ENCODE peak calls at places on chromosomes 1 and 21, in four cellular contexts. V is ovary; U is HFF-Myc; G is CD4-positive, alpha-beta memory T cell. A is an unnamed sample.

GRCh38 chr1:241596633-241597032 is 43.5 kb downstream of the CHML start:
- DNase-seq in V (no peak), U (no peak), G (no peak), A (no peak)

GRCh38 chr1:175499595-175500367 is 243.6 kb downstream of the TNR start:
- DNase-seq in V (no peak), U (no peak), G (no peak), A (no peak)

GRCh38 chr1:12088607-12089006 is 25.5 kb downstream of the TNFRSF8 start:
- DNase-seq in V (no peak), U (no peak), G (peak; percentile 71), A (peak; percentile 92)

GRCh38 chr1:108079550-108079949 is 114.6 kb upstream of the VAV3 start:
- DNase-seq in V (no peak), U (no peak), G (peak; percentile 42), A (peak; percentile 96)

GRCh38 chr1:92833840-92834239 is 2.0 kb downstream of the RPL5 start:
- DNase-seq in V (no peak), U (no peak), G (peak; percentile 44), A (no peak)

GRCh38 chr1:204647114-204647804 is 38.3 kb downstream of the LRRN2 start:
- DNase-seq in V (no peak), U (peak; percentile 42), G (no peak), A (peak; percentile 35)

GRCh38 chr1:64973061-64973647 is 6.8 kb upstream of the JAK1 start:
- DNase-seq in V (no peak), U (no peak), G (no peak), A (no peak)

GRCh38 chr1:38013027-38013588 is 574 bp downstream of the UTP11 start:
- DNase-seq in V (no peak), U (no peak), G (no peak), A (no peak)

GRCh38 chr1:204754821-204755220 is 69.3 kb upstream of the LRRN2 start:
- DNase-seq in V (no peak), U (no peak), G (no peak), A (no peak)

GRCh38 chr21:33478858-33479678 is 706 bp downstream of the TMEM50B start:
- DNase-seq in V (peak; percentile 49), U (no peak), G (peak; percentile 69), A (peak; percentile 20)

GRCh38 chr1:211643324-211644212 is 31.9 kb downstream of the NEK2 start:
- DNase-seq in V (peak; percentile 50), U (no peak), G (no peak), A (peak; percentile 40)

GRCh38 chr1:37724575-37724974 is 32.3 kb downstream of the CDCA8 start:
- DNase-seq in V (no peak), U (no peak), G (no peak), A (no peak)

GRCh38 chr1:192639607-192640368 is 3.8 kb downstream of the RGS13 start:
- DNase-seq in V (no peak), U (no peak), G (no peak), A (no peak)

GRCh38 chr1:213986020-213986924 is 1.5 kb upstream of the PROX1 start:
- DNase-seq in V (no peak), U (no peak), G (no peak), A (no peak)

GRCh38 chr1:32339363-32339978 is 3.4 kb upstream of the MARCKSL1 start:
- DNase-seq in V (no peak), U (no peak), G (no peak), A (no peak)

GRCh38 chr1:34500451-34500850 is 254.4 kb upstream of the GJB5 start:
- DNase-seq in V (no peak), U (no peak), G (no peak), A (no peak)

GRCh38 chr1:174982971-174983689 is 16.6 kb upstream of the CACYBP start:
- DNase-seq in V (no peak), U (no peak), G (peak; percentile 62), A (peak; percentile 48)

GRCh38 chr1:43214465-43215444 is 42.6 kb downstream of the CFAP57 start:
- DNase-seq in V (no peak), U (no peak), G (no peak), A (no peak)

GRCh38 chr1:5764959-5765358 is 227.3 kb downstream of the NPHP4 start:
- DNase-seq in V (no peak), U (no peak), G (no peak), A (no peak)

GRCh38 chr1:23548704-23549143 is 10.6 kb downstream of the ID3 start:
- DNase-seq in V (no peak), U (no peak), G (no peak), A (no peak)

GRCh38 chr1:180168786-180169640 is 14.3 kb downstream of the QSOX1 start:
- DNase-seq in V (no peak), U (no peak), G (no peak), A (no peak)

GRCh38 chr1:216425577-216425976 is 2.3 kb upstream of the USH2A start:
- DNase-seq in V (no peak), U (no peak), G (no peak), A (no peak)

GRCh38 chr1:168628807-168629206 is 52.4 kb downstream of the XCL1 start:
- DNase-seq in V (no peak), U (no peak), G (no peak), A (no peak)

GRCh38 chr1:240237305-240237721 is 145.6 kb downstream of the FMN2 start:
- DNase-seq in V (no peak), U (peak; percentile 54), G (no peak), A (no peak)

GRCh38 chr1:157993179-157994080 is at the start of gene KIRREL1:
- DNase-seq in V (peak; percentile 83), U (no peak), G (no peak), A (peak; percentile 46)

GRCh38 chr1:43477716-43478115 is 24.0 kb upstream of the HYI start:
- DNase-seq in V (no peak), U (no peak), G (no peak), A (no peak)

GRCh38 chr1:192104852-192105251 is 53.4 kb upstream of the RGS18 start:
- DNase-seq in V (no peak), U (no peak), G (no peak), A (no peak)

GRCh38 chr21:14084068-14084501 is 126.7 kb downstream of the LIPI start:
- DNase-seq in V (no peak), U (no peak), G (peak; percentile 9), A (no peak)

GRCh38 chr1:52192024-52192423 is 50.1 kb downstream of the ZFYVE9 start:
- DNase-seq in V (no peak), U (no peak), G (no peak), A (no peak)

GRCh38 chr21:36450511-36450910 is 29.4 kb downstream of the CLDN14 start:
- DNase-seq in V (no peak), U (no peak), G (no peak), A (no peak)

GRCh38 chr1:150466964-150467363 is 20.3 kb upstream of the TARS2 start:
- DNase-seq in V (no peak), U (no peak), G (no peak), A (no peak)

GRCh38 chr1:195237161-195237889 is 1370.9 kb downstream of the KCNT2 start:
- DNase-seq in V (no peak), U (no peak), G (no peak), A (no peak)

GRCh38 chr1:89273324-89273778 is 691 bp upstream of the GBP5 start:
- DNase-seq in V (no peak), U (no peak), G (peak; percentile 39), A (no peak)

GRCh38 chr1:203302461-203302860 is 2.9 kb upstream of the BTG2 start:
- DNase-seq in V (no peak), U (no peak), G (no peak), A (no peak)

GRCh38 chr1:203299180-203299579 is 6.1 kb upstream of the BTG2 start:
- DNase-seq in V (no peak), U (no peak), G (no peak), A (no peak)

GRCh38 chr1:203300441-203301330 is 4.6 kb upstream of the BTG2 start:
- DNase-seq in V (no peak), U (no peak), G (no peak), A (no peak)

GRCh38 chr1:203302894-203303293 is 2.4 kb upstream of the BTG2 start:
- DNase-seq in V (no peak), U (no peak), G (no peak), A (no peak)

DNA sequence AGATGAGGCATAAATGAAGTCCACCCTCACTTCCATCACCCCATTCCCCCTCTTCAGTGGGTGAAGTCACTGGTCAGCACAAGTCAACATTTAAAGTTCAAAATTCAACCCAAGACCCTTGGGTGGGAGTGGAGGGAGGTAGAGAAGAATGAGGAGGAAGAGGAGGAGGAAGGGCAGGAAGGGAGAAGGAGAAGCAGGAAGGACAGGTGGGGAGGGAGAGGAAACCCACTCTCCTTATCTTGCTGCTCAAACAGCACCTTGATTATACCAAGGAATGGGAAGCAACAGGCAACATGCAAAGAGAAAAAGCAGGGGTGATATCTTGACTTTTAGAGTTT is 4.0 kb upstream of the BTG2 start:
- DNase-seq in V (no peak), U (no peak), G (no peak), A (no peak)
- H3K4me3 ChIP-seq in V (no peak overlapping the region), U (no peak overlapping the region), G (no peak overlapping the region), A (no peak overlapping the region)

GRCh38 chr1:220786057-220786336 is 716 bp upstream of the MTARC1 start:
- DNase-seq in V (no peak), U (no peak), G (no peak), A (no peak)
- H3K4me3 ChIP-seq in V (no peak overlapping the region), U (peak overlapping the region; percentile 48), G (no peak overlapping the region), A (no peak overlapping the region)

GRCh38 chr1:161725888-161726630 is 4.7 kb downstream of the FCRLB start:
- DNase-seq in V (peak; percentile 69), U (no peak), G (peak; percentile 52), A (no peak)
- H3K4me3 ChIP-seq in V (peak overlapping the region; percentile 74), U (peak overlapping the region; percentile 76), G (peak overlapping the region; percentile 79), A (peak overlapping the region; percentile 55)

GRCh38 chr1:17595602-17595925 is 56.1 kb downstream of the ARHGEF10L start:
- DNase-seq in V (no peak), U (no peak), G (no peak), A (no peak)

GRCh38 chr1:17596651-17597509 is 57.4 kb downstream of the ARHGEF10L start:
- DNase-seq in V (no peak), U (no peak), G (no peak), A (no peak)

GRCh38 chr1:17594026-17594425 is 54.5 kb downstream of the ARHGEF10L start:
- DNase-seq in V (no peak), U (no peak), G (no peak), A (no peak)

GRCh38 chr1:17596186-17596585 is 56.7 kb downstream of the ARHGEF10L start:
- DNase-seq in V (no peak), U (no peak), G (no peak), A (no peak)

DNA sequence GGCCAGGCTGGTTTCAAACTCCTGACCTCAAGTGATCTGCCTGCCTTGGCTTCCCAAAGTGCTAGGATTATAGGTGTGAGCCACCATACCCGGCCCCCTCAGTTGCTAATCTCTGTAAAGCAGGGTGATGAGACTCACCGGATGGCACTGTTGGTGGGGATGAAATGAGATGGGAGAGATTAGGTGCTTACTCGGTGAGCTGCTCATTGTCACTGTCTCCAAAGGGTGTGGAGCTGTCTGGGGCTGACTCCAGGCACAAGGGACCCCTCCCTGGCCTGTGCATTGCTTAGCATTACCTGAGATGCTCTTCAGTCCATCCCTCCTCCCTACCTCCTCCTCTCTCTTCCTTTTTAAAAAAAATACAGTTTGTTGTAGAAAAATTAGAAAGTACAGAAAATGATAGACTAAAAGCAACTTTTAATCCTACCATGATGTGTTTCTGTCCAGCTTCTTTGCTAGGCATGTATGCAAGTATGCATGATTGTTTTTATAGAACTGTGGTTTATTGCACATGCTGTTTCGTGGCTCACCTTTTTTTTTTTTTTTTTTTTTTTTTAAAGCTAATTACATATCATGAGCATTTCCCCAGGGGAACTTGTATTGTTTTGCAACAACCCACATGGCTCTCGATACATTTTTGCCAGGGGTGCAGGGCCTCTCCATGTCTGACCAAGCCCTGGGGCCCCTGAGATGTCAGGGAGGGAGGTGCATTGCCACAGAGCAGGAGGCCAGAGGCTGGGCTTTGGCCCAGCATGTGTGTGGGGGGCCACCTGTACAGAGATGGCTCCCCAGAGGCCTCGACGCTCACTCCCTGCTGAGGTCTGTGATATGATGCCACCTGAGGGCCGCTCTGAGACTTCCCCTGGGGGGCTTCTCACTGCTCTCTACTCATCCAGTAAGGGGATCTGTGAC is 55.4 kb downstream of the ARHGEF10L start:
- DNase-seq in V (no peak), U (no peak), G (no peak), A (no peak)
- H3K4me3 ChIP-seq in V (no peak overlapping the region), U (no peak overlapping the region), G (no peak overlapping the region), A (no peak overlapping the region)

A was measured in Jurkat, Clone E6-1.